ENCODE peak calls at places on chromosomes 12 and 14, in six cellular contexts. D is mucosa of descending colon, Z is A549, K is lower lobe of right lung, Y is stomach, B is suprapubic skin. I is an unnamed sample.

GRCh38 chr14:63686926-63687325 is 40.9 kb downstream of the SGPP1 start:
- DNase-seq in B (no peak), Z (no peak), K (no peak), Y (no peak), D (no peak), I (no peak)

GRCh38 chr12:117412465-117413190 is 51.2 kb upstream of the NOS1 start:
- DNase-seq in Z (no peak), B (no peak), K (no peak), Y (no peak), D (no peak), I (no peak)

GRCh38 chr14:100594625-100594951 is 7.4 kb upstream of the BEGAIN start:
- DNase-seq in Y (no peak), D (no peak), K (peak; percentile 17), Z (no peak), B (no peak), I (no peak)

GRCh38 chr12:94046626-94047410 is 101.6 kb upstream of the PLXNC1 start:
- DNase-seq in D (no peak), K (no peak), Y (no peak), Z (no peak), B (no peak), I (no peak)

GRCh38 chr12:1807107-1807478 is 13.3 kb upstream of the LRTM2 start:
- DNase-seq in D (no peak), Y (no peak), K (peak; percentile 14), B (no peak), Z (no peak), I (peak; percentile 51)

GRCh38 chr14:61581955-61582615 is 113.2 kb upstream of the HIF1A start:
- DNase-seq in B (no peak), D (no peak), Z (no peak), K (no peak), Y (no peak), I (no peak)

GRCh38 chr12:97404093-97404492 is 58.5 kb upstream of the RMST start:
- DNase-seq in Y (no peak), Z (no peak), K (no peak), B (no peak), D (no peak), I (no peak)

GRCh38 chr12:98344034-98344565 is 171.3 kb upstream of the TMPO start:
- DNase-seq in B (no peak), Z (no peak), K (no peak), Y (no peak), D (no peak), I (no peak)

GRCh38 chr12:77033658-77034164 is 31.7 kb downstream of the E2F7 start:
- DNase-seq in K (no peak), Y (no peak), D (no peak), Z (no peak), B (no peak), I (no peak)

GRCh38 chr14:104390221-104390931 is 189.2 kb upstream of the C14orf180 start:
- DNase-seq in B (peak; percentile 72), K (no peak), D (no peak), Z (no peak), Y (no peak), I (peak; percentile 57)

GRCh38 chr12:19515179-19515578 is 75.9 kb downstream of the AEBP2 start:
- DNase-seq in D (no peak), B (no peak), Z (peak; percentile 78), Y (no peak), K (no peak), I (no peak)

GRCh38 chr14:30267141-30267540 is 291.8 kb upstream of the G2E3 start:
- DNase-seq in Y (no peak), Z (no peak), D (no peak), K (no peak), B (no peak), I (no peak)

DNA sequence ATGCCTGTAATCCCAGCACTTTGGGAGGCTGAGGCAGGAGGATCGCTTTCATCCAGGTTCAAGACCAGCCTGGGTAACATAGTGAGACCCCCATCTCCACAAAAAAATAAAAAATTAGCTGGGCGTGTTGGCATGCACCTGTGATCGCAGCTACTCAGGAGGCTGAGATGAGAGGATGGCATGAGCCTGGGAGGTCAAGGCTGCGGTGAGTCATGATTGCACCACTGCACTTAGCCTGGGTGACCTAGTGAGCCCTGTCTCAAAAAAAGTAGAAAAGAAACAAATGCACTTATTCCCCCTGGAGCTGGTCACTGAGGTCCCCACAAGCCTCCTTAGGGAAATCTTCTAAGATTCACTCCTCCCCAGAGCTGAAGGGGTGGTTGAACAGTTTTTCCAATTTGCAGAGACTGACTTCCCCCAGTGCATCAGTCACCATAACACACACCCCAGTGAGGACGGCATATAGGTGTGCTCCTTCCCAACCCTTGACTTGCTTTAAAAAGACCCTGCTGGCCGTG is 1.6 kb downstream of the CD9 start:
- DNase-seq in D (no peak), K (no peak), Y (no peak), Z (no peak), B (no peak), I (no peak)
- H3K4me1 ChIP-seq in D (peaks cover 55% of the 10 kb centered on the region), K (peaks cover 89% of the 10 kb centered on the region), Y (peaks cover 84% of the 10 kb centered on the region), Z (peaks cover 21% of the 10 kb centered on the region), B (peaks cover 78% of the 10 kb centered on the region), I (peaks cover 51% of the 10 kb centered on the region)

DNA sequence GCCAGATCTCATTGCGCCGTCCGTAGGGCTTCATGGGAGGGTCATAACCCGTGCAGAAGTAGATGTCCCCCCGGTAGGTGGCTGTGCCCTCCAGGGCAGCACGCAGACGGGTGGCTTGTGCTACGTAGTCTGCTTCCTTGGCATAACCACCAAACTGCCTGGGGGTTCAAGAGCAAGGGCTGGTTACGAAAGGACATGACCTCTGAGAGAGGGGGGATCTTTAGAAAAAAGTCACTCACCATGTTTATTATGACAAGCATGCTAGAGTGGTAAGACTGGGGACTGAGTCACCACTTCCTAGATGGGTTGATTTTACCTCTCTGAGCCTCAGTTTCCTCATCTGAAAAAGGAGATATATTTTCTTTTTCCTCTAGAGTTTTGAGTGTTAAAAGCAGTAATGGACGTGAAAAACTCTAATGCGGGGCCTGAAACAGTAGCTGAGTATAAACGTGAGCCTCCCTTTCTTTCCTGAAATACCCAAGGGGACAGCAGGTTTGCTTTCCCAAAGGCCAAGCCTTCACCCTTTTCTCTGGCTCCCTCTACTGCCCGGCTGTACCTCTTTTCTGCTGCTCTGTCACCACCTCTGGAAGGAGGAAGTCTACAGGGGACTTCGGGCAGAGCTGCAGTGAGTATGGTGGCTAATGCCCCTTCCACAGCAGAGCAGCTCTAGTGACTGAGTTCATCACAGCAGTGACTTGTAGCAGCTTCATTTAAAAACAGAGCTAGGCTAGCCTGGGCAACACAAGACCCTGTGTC is 23.5 kb upstream of the GPRC5D start:
- DNase-seq in Y (peak; percentile 46), D (peak; percentile 54), Z (peak; percentile 64), K (no peak), B (no peak), I (no peak)
- TF ChIP-seq CTCF in Y (no peak), D (no peak), Z (peak; percentile 42), K (peak; percentile 27), B (no peak), I (no peak)

GRCh38 chr14:87052646-87053225 is 940.2 kb downstream of the GALC start:
- DNase-seq in D (no peak), B (no peak), Y (no peak), K (no peak), Z (no peak), I (no peak)

GRCh38 chr14:87049886-87050820 is 942.8 kb downstream of the GALC start:
- DNase-seq in B (no peak), K (no peak), D (no peak), Y (no peak), Z (peak; percentile 20), I (no peak)

GRCh38 chr14:87059060-87059827 is 933.7 kb downstream of the GALC start:
- DNase-seq in B (no peak), Z (no peak), D (no peak), Y (no peak), K (no peak), I (no peak)

DNA sequence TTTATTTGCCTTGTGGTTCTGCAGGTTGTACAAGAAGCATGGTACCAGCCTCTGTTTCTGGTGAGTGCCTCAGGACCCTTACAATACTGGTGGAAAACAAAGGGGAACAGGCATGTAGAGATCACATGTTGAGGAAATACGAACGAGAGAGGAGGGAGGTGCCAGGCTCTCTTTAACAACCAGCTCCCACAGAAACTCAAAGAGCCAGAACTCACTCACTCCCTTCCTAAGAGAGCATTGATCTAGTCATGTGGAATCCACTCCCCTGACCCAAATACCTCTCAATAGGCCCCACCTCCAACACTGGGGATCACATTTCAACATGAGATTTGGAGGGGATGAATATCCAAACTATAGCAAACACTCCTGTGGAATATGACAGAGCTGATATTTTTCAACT is 938.0 kb downstream of the GALC start:
- DNase-seq in K (no peak), Y (no peak), Z (no peak), B (no peak), D (no peak), I (no peak)
- H3K4me1 ChIP-seq in K (no peaks in the 10 kb centered on the region), Y (no peaks in the 10 kb centered on the region), Z (no peaks in the 10 kb centered on the region), B (no peaks in the 10 kb centered on the region), D (no peaks in the 10 kb centered on the region), I (no peaks in the 10 kb centered on the region)

GRCh38 chr12:4900327-4900726 is 9.4 kb upstream of the KCNA1 start:
- DNase-seq in D (no peak), B (no peak), Z (peak; percentile 7), Y (no peak), K (no peak), I (no peak)

GRCh38 chr12:4894019-4894418 is 15.7 kb upstream of the KCNA1 start:
- DNase-seq in Z (no peak), B (no peak), D (no peak), Y (no peak), K (no peak), I (no peak)

GRCh38 chr12:4899361-4899760 is 10.3 kb upstream of the KCNA1 start:
- DNase-seq in Z (no peak), K (no peak), B (no peak), Y (no peak), D (no peak), I (no peak)
- TF ChIP-seq CTCF in Z (no peak), K (no peak), B (no peak), Y (no peak), D (no peak), I (no peak)